ENCODE peak calls at places on chromosomes 12 and 14, in seven cellular contexts. Y, R, M, P, N, U and E are unnamed samples.

GRCh38 chr14:32330356-32331226 is 1.5 kb downstream of the AKAP6 start:
- DNase-seq in Y (no peak), R (no peak), M (no peak), P (no peak), N (no peak), U (no peak), E (no peak)

GRCh38 chr14:69715725-69716482 is 51.0 kb upstream of the SRSF5 start:
- DNase-seq in Y (peak), R (no peak), M (no peak), P (peak), N (no peak), U (peak), E (no peak)

GRCh38 chr12:104534857-104535248 is 78.1 kb downstream of the CHST11 start:
- DNase-seq in Y (no peak), R (no peak), M (no peak), P (no peak), N (no peak), U (no peak), E (no peak)

GRCh38 chr12:124881123-124881522 is 17.5 kb upstream of the SCARB1 start:
- DNase-seq in Y (no peak), R (no peak), M (no peak), P (no peak), N (no peak), U (no peak), E (no peak)

GRCh38 chr12:121799175-121799841 is 4.5 kb upstream of the SETD1B start:
- DNase-seq in Y (no peak), R (no peak), M (peak), P (peak), N (peak), U (peak), E (peak)

GRCh38 chr14:49546766-49547165 is 39.4 kb downstream of the RPS29 start:
- DNase-seq in Y (no peak), R (no peak), M (no peak), P (no peak), N (no peak), U (no peak), E (no peak)

GRCh38 chr14:86683525-86683924 is 1153.6 kb downstream of the FLRT2 start:
- DNase-seq in Y (no peak), R (no peak), M (no peak), P (no peak), N (no peak), U (no peak), E (no peak)

GRCh38 chr12:44774815-44775411 is 101.2 kb downstream of the NELL2 start:
- DNase-seq in Y (peak), R (peak), M (peak), P (no peak), N (peak), U (peak), E (no peak)

GRCh38 chr12:90058721-90059120 is 350.1 kb upstream of the ATP2B1 start:
- DNase-seq in Y (no peak), R (no peak), M (peak), P (no peak), N (no peak), U (peak), E (no peak)

GRCh38 chr12:113096675-113097461 is 38.7 kb downstream of the RASAL1 start:
- DNase-seq in Y (no peak), R (no peak), M (no peak), P (no peak), N (no peak), U (no peak), E (no peak)

GRCh38 chr12:10574307-10574706 is 39.1 kb downstream of the MAGOHB start:
- DNase-seq in Y (no peak), R (no peak), M (no peak), P (no peak), N (no peak), U (no peak), E (no peak)

GRCh38 chr12:3752096-3752709 is 706 bp downstream of the CRACR2A start:
- DNase-seq in Y (no peak), R (peak), M (no peak), P (peak), N (peak), U (no peak), E (peak)

GRCh38 chr14:28652782-28653181 is 113.8 kb upstream of the FOXG1 start:
- DNase-seq in Y (no peak), R (no peak), M (peak), P (no peak), N (no peak), U (peak), E (no peak)

GRCh38 chr12:71045781-71046180 is 112.0 kb downstream of the TSPAN8 start:
- DNase-seq in Y (no peak), R (no peak), M (peak), P (no peak), N (no peak), U (no peak), E (no peak)

GRCh38 chr12:98416845-98417244 is 98.5 kb upstream of the TMPO start:
- DNase-seq in Y (no peak), R (no peak), M (peak), P (no peak), N (no peak), U (peak), E (no peak)
- TF ChIP-seq CTCF in Y (no peak), R (no peak), M (peak), P (no peak), N (no peak), U (peak), E (peak)

GRCh38 chr12:109346920-109347319 is 780 bp upstream of the MYO1H start:
- DNase-seq in Y (no peak), R (no peak), M (peak), P (peak), N (no peak), U (no peak), E (no peak)
- TF ChIP-seq CTCF in Y (no peak), R (no peak), M (no peak), P (peak), N (peak), U (no peak), E (no peak)

DNA sequence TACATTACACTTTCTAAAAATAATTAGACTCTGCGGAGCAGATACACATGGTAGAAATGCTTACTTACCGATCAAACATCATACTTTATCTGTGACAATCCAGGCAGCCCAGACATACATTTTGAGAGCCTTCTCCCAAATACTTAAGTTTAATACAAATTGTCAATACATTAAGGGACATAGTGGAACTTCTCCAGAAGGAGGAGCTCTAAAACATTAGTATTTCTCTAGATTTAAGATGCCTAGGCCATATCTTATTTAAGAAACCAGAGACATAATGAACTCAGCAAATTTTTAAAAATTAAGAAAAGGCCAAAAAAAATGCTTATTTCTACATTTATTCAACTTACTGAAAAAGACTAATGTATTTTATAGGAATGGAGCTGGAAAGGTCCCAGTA is 16.1 kb downstream of the ACSM4 start:
- DNase-seq in Y (no peak), R (no peak), M (no peak), P (no peak), N (no peak), U (no peak), E (no peak)
- TF ChIP-seq CTCF in Y (no peak), R (no peak), M (no peak), P (no peak), N (no peak), U (peak), E (no peak)

GRCh38 chr14:66092748-66093147 is 393.4 kb upstream of the CCDC196 start:
- DNase-seq in Y (no peak), R (no peak), M (no peak), P (no peak), N (no peak), U (no peak), E (no peak)
- TF ChIP-seq CTCF in Y (no peak), R (no peak), M (no peak), P (no peak), N (no peak), U (no peak), E (no peak)

GRCh38 chr14:55846852-55847471 is 267.0 kb downstream of the KTN1 start:
- DNase-seq in Y (peak), R (no peak), M (no peak), P (no peak), N (no peak), U (peak), E (no peak)

GRCh38 chr14:55840821-55841220 is 260.8 kb downstream of the KTN1 start:
- DNase-seq in Y (no peak), R (no peak), M (no peak), P (no peak), N (no peak), U (no peak), E (no peak)

GRCh38 chr14:55841625-55842024 is 261.6 kb downstream of the KTN1 start:
- DNase-seq in Y (no peak), R (no peak), M (no peak), P (no peak), N (no peak), U (no peak), E (no peak)

GRCh38 chr14:55845963-55846851 is 266.2 kb downstream of the KTN1 start:
- DNase-seq in Y (no peak), R (no peak), M (no peak), P (no peak), N (no peak), U (no peak), E (no peak)

GRCh38 chr14:55843718-55844403 is 263.9 kb downstream of the KTN1 start:
- DNase-seq in Y (no peak), R (no peak), M (no peak), P (no peak), N (no peak), U (peak), E (no peak)
- TF ChIP-seq CTCF in Y (no peak), R (no peak), M (peak), P (no peak), N (peak), U (peak), E (peak)